ENCODE peak calls at places on chromosome 4, in four cellular contexts. I is cardiac muscle cell, P is lung, M is brain microvascular endothelial cell. Y is an unnamed sample.

GRCh38 chr4:76457885-76458284 is 22.9 kb downstream of the SHROOM3 start:
- DNase-seq in I (peak; percentile 34), P (no peak), M (peak; percentile 39), Y (no peak)

GRCh38 chr4:93814722-93815121 is 13.8 kb upstream of the ATOH1 start:
- DNase-seq in I (no peak), P (no peak), M (no peak), Y (peak; percentile 17)

GRCh38 chr4:87978656-87979055 is 3.1 kb downstream of the SPP1 start:
- DNase-seq in I (no peak), P (no peak), M (peak; percentile 50), Y (no peak)

GRCh38 chr4:157043131-157043530 is 32.8 kb upstream of the GLRB start:
- DNase-seq in I (peak; percentile 43), P (no peak), M (peak; percentile 34), Y (peak; percentile 50)

GRCh38 chr4:87068591-87069021 is 133.8 kb downstream of the AFF1 start:
- DNase-seq in I (peak; percentile 65), P (no peak), M (no peak), Y (no peak)

GRCh38 chr4:3707423-3708102 is 58.6 kb upstream of the ADRA2C start:
- DNase-seq in I (no peak), P (no peak), M (no peak), Y (no peak)

GRCh38 chr4:3407171-3407771 is 34.5 kb upstream of the HGFAC start:
- DNase-seq in I (no peak), P (no peak), M (no peak), Y (no peak)

GRCh38 chr4:61772116-61772515 is 572.0 kb downstream of the ADGRL3 start:
- DNase-seq in I (no peak), P (no peak), M (peak; percentile 46), Y (no peak)

GRCh38 chr4:139530833-139531427 is 25.1 kb downstream of the SETD7 start:
- DNase-seq in I (peak; percentile 59), P (peak; percentile 54), M (peak; percentile 49), Y (peak; percentile 24)

GRCh38 chr4:1305781-1306455 is 16.2 kb downstream of the MAEA start:
- DNase-seq in I (no peak), P (no peak), M (no peak), Y (no peak)

GRCh38 chr4:10051536-10052135 is 30.3 kb upstream of the SLC2A9 start:
- DNase-seq in I (no peak), P (no peak), M (no peak), Y (no peak)

GRCh38 chr4:169080970-169081369 is 70.9 kb upstream of the CBR4 start:
- DNase-seq in I (peak; percentile 92), P (no peak), M (peak; percentile 30), Y (no peak)

GRCh38 chr4:3305610-3306371 is 13.0 kb downstream of the RGS12 start:
- DNase-seq in I (peak; percentile 18), P (no peak), M (no peak), Y (peak; percentile 81)

DNA sequence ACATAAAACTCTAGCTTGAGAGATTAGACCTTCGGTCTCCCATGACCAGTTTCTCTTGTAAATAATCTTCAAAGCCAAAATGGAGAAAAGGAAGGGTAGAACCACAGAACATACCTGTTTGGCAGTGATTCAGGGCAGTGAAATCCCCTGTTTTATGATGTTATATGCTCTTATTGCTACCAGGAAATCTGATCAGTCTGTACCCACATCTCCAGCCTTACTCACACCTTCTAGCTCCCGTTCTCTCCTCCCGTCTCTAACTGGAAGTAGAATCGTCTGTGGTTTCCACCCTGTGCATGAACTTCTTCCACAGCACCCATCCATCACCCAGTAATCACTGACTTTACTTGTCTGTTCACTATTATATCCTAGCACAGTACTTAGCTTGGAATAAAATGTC is 42.9 kb downstream of the NKX6-1 start:
- DNase-seq in I (no peak), P (no peak), M (no peak), Y (no peak)
- H3K4me3 ChIP-seq in I (no peak overlapping the region), P (no peak overlapping the region), M (no peak overlapping the region), Y (no peak overlapping the region)

DNA sequence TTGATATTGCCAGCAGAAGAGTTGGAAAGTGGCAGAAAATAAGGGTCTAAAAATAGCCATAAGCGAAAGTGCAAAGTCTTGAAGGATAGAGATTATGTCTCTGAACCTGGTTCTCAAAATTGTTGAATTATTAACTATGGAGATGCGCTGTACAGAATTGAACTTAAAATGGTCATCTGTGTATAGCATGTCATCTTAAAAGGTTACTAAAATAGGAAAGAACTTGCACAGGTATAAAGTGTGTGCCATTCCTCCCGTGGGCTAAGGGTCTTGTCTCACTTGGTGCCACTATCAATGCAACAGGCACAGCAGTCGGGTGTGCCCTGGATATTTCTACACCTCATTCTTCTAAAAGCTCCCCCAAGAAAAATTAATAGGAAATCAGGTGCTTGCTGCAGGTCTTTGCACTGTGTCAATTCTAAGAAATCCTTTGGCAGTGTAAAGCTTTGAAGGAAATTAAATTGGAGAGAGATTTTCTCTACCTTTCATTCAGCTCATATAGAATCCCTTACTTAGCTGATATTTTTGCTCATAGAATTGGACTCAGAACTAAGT is 2.4 kb downstream of the SORBS2 start:
- DNase-seq in I (no peak), P (no peak), M (no peak), Y (no peak)
- H3K4me3 ChIP-seq in I (peak overlapping the region; percentile 55), P (no peak overlapping the region), M (no peak overlapping the region), Y (no peak overlapping the region)

DNA sequence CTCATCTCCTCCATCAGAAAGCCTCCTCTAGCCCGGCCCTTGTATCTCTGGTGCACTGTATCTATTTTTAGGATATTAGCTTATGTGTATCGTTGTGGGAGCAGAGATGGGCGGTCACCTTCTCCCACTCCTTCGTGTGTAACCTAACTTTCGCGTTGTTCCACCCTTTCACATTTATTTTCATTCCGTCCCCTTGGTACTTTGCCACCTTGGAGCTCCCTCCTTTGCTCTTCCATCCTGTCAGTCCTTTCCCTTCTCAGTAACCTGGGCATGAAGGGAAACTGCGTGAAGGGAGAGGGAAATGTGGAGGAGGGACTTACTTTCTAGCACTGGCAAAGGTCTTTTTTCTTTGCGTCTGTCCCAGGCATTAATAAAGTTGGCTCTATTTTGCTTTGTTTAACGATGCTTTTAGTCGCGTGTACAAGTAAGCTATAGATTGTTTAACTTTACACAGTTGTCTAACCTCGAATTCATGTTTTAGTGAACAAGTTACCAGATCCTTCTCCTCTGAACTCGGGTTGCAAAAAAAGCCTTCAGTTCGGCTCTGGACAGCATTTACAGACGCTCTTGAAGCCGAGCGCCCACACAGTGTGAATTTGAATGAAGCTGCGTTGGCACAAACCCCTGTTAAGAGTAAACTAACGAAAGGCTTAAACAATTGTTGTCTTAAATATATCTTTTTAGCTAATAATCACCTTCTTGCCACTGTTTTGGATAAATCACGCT is 3.9 kb downstream of the PCDH10 start:
- DNase-seq in I (peak; percentile 25), P (no peak), M (peak; percentile 13), Y (no peak)
- H3K4me3 ChIP-seq in I (peak overlapping the region; percentile 50), P (no peak overlapping the region), M (peak overlapping the region; percentile 71), Y (no peak overlapping the region)

GRCh38 chr4:213971-214370 is 89.7 kb downstream of the ZNF718 start:
- DNase-seq in I (no peak), P (no peak), M (no peak), Y (peak; percentile 17)
- H3K4me3 ChIP-seq in I (no peak overlapping the region), P (no peak overlapping the region), M (no peak overlapping the region), Y (no peak overlapping the region)

GRCh38 chr4:55791666-55792065 is 27.9 kb upstream of the EXOC1L start:
- DNase-seq in I (peak; percentile 19), P (no peak), M (no peak), Y (no peak)

GRCh38 chr4:55794053-55794452 is 25.5 kb upstream of the EXOC1L start:
- DNase-seq in I (no peak), P (no peak), M (no peak), Y (no peak)

GRCh38 chr4:55795342-55795741 is 24.2 kb upstream of the EXOC1L start:
- DNase-seq in I (no peak), P (no peak), M (no peak), Y (no peak)

DNA sequence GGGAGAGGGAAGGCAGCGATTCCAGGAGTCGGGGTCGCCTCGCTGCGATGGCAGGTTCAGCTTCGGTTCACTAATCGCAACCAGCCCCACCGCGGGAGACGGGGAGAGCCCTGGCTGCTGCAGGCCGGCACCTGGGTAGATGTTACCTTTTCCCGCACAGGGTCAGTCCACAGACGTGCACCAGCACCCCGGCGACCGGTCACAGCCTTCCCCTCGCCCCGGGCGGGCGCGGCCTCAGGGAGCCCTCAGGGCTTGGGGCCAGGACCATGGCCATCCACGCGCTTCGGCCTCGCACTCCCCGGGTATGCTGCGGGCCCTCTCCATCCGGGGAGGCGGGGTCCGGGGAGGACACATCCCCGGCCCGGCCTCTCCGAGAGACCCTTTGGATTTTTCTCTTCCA is 26.1 kb upstream of the EXOC1L start:
- DNase-seq in I (no peak), P (no peak), M (no peak), Y (no peak)
- H3K4me3 ChIP-seq in I (no peak overlapping the region), P (no peak overlapping the region), M (peak overlapping the region; percentile 37), Y (no peak overlapping the region)

GRCh38 chr4:5569451-5569850 is 138.9 kb downstream of the EVC2 start:
- DNase-seq in I (no peak), P (no peak), M (no peak), Y (no peak)

GRCh38 chr4:5566526-5566925 is 141.8 kb downstream of the EVC2 start:
- DNase-seq in I (no peak), P (no peak), M (no peak), Y (no peak)

GRCh38 chr4:5568336-5568735 is 140.0 kb downstream of the EVC2 start:
- DNase-seq in I (no peak), P (no peak), M (no peak), Y (no peak)

GRCh38 chr4:5566991-5567390 is 141.4 kb downstream of the EVC2 start:
- DNase-seq in I (no peak), P (no peak), M (no peak), Y (no peak)

GRCh38 chr4:5568931-5569330 is 139.4 kb downstream of the EVC2 start:
- DNase-seq in I (no peak), P (no peak), M (no peak), Y (no peak)
- H3K4me3 ChIP-seq in I (no peak overlapping the region), P (no peak overlapping the region), M (no peak overlapping the region), Y (no peak overlapping the region)

DNA sequence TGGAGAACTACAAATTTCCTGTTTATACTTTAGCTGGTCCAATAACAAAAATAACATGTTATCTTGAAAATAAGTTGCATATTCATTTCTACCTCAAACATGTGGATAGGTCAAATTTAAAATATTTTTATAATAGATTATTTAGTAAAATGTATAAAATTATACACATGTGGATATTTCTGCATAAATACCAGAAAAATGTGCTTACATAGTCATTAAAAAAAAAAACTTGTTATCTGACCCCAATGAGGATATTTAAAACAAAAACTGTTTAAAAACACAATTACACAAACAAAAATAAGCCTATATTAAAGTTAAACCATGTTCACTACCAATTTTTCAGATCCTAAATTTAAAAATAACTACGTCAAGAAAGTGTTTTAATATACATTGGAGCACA is 28.1 kb downstream of the FBXO8 start:
- DNase-seq in I (no peak), P (no peak), M (no peak), Y (no peak)
- H3K4me3 ChIP-seq in I (no peak overlapping the region), P (no peak overlapping the region), M (no peak overlapping the region), Y (no peak overlapping the region)

DNA sequence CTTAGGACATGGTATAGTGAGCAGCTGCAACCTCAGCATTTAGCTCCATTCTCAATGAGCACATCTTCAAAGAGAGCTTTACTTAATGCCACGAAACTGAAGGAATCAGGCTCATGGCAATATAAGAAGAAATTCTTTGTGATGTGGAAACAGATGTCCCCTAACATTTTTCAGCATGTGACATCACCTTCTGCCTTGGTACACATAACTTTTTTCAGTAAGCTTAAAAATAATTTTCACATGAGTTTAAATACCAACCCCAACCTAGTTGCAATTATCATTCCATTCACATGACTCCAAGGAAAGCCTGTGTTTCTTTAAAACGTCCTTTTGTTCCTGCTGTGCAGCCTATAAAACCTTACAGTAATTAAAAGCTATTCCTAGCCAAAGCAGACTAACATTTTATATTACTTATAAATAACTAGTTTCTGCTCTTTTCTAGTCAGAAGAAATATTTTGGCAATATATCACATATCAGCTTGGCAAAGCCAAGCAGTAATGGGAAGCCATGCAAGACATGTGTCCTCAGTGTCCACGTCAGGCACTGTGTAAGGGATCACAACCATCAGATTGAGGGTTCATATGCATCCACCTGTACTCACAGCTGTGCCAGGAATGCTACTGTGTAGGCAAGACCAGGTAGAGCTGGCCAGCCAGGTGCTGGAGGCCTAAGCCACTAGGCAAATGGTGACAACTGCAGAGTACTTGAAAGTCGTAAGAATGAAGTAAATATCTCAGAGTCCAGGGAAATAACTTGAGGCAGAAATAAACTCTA is 466.6 kb downstream of the INPP4B start:
- DNase-seq in I (peak; percentile 64), P (no peak), M (peak; percentile 53), Y (no peak)
- H3K4me3 ChIP-seq in I (no peak overlapping the region), P (no peak overlapping the region), M (no peak overlapping the region), Y (no peak overlapping the region)